ENCODE peak calls at places on chromosomes 4 and X, in four cellular contexts. One of them, this sample, is unnamed.

GRCh38 chr4:78226279-78226678 is 169.2 kb downstream of the FRAS1 start:
- DNase-seq in H9: no peak
- DNase-seq in Karpas-422: no peak
- DNase-seq in CD4-positive, CD25-positive, alpha-beta regulatory T cell: no peak
- DNase-seq in this sample: no peak

GRCh38 chr4:25358515-25359275 is 18.4 kb upstream of the ANAPC4 start:
- DNase-seq in H9: no peak
- DNase-seq in Karpas-422: no peak
- DNase-seq in CD4-positive, CD25-positive, alpha-beta regulatory T cell: no peak
- DNase-seq in this sample: no peak

GRCh38 chr4:2942532-2943363 is 20.5 kb downstream of the NOP14 start:
- DNase-seq in Karpas-422: no peak
- DNase-seq in CD4-positive, CD25-positive, alpha-beta regulatory T cell: no peak
- DNase-seq in H9: no peak
- DNase-seq in this sample: no peak

GRCh38 chr4:21113496-21114213 is 413.4 kb downstream of the PACRGL start:
- DNase-seq in Karpas-422: no peak
- DNase-seq in CD4-positive, CD25-positive, alpha-beta regulatory T cell: no peak
- DNase-seq in H9: no peak
- DNase-seq in this sample: no peak

GRCh38 chrX:78513996-78514745 is 145.0 kb downstream of the RTL3 start:
- DNase-seq in Karpas-422: no peak
- DNase-seq in CD4-positive, CD25-positive, alpha-beta regulatory T cell: no peak
- DNase-seq in H9: no peak
- DNase-seq in this sample: no peak

GRCh38 chr4:26029512-26030131 is 115.6 kb downstream of the SMIM20 start:
- DNase-seq in Karpas-422: no peak
- DNase-seq in CD4-positive, CD25-positive, alpha-beta regulatory T cell: no peak
- DNase-seq in H9: peak; percentile 47
- DNase-seq in this sample: peak; percentile 29

GRCh38 chrX:132022115-132022862 is 813 bp upstream of the STK26 start:
- DNase-seq in CD4-positive, CD25-positive, alpha-beta regulatory T cell: peak; percentile 33
- DNase-seq in H9: no peak
- DNase-seq in Karpas-422: peak; percentile 59
- DNase-seq in this sample: peak; percentile 4

GRCh38 chr4:95267081-95267480 is 281.7 kb downstream of the UNC5C start:
- DNase-seq in Karpas-422: no peak
- DNase-seq in CD4-positive, CD25-positive, alpha-beta regulatory T cell: no peak
- DNase-seq in H9: no peak
- DNase-seq in this sample: no peak

GRCh38 chr4:40471923-40472322 is 136.8 kb downstream of the CHRNA9 start:
- DNase-seq in CD4-positive, CD25-positive, alpha-beta regulatory T cell: no peak
- DNase-seq in H9: no peak
- DNase-seq in Karpas-422: no peak
- DNase-seq in this sample: no peak

GRCh38 chr4:3819210-3819919 is 53.2 kb downstream of the ADRA2C start:
- DNase-seq in CD4-positive, CD25-positive, alpha-beta regulatory T cell: no peak
- DNase-seq in Karpas-422: no peak
- DNase-seq in H9: no peak
- DNase-seq in this sample: no peak

GRCh38 chr4:85790582-85790981 is 315.6 kb downstream of the ARHGAP24 start:
- DNase-seq in H9: no peak
- DNase-seq in Karpas-422: no peak
- DNase-seq in CD4-positive, CD25-positive, alpha-beta regulatory T cell: no peak
- DNase-seq in this sample: no peak

GRCh38 chr4:148573284-148573683 is 131.1 kb upstream of the NR3C2 start:
- DNase-seq in CD4-positive, CD25-positive, alpha-beta regulatory T cell: no peak
- DNase-seq in H9: no peak
- DNase-seq in Karpas-422: no peak
- DNase-seq in this sample: no peak

DNA sequence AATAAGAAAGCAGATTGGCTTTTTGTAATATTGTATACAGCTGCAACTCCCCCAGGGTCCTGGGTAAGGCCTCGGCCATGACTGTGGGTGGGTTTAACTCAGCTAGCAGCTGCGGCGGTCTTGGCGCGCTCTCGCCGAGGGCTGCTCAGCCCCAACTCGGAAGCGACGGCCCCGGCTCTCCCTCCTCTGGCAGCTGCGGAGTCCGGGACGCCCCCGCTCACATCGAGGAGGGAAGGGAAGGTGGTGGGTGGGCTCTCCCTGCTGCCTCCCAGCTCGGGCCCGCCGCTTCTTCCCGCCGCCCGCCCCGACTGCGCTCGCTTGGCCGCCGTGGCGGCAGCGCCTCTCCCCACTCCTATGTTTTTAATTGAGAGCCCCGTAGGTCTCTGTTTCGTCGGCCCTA is 51.3 kb downstream of the GPR50 start:
- DNase-seq in Karpas-422: no peak
- DNase-seq in H9: peak; percentile 30
- DNase-seq in CD4-positive, CD25-positive, alpha-beta regulatory T cell: no peak
- DNase-seq in this sample: no peak
- H3K4me1 ChIP-seq in Karpas-422: no peaks in the 10 kb centered on the region
- H3K4me1 ChIP-seq in H9: no peaks in the 10 kb centered on the region
- H3K4me1 ChIP-seq in CD4-positive, CD25-positive, alpha-beta regulatory T cell: no peaks in the 10 kb centered on the region
- H3K4me1 ChIP-seq in this sample: no peaks in the 10 kb centered on the region

GRCh38 chrX:115896362-115896761 is 274.2 kb upstream of the AGTR2 start:
- DNase-seq in H9: no peak
- DNase-seq in CD4-positive, CD25-positive, alpha-beta regulatory T cell: no peak
- DNase-seq in Karpas-422: no peak
- DNase-seq in this sample: no peak

GRCh38 chrX:115895678-115896329 is 274.7 kb upstream of the AGTR2 start:
- DNase-seq in H9: peak; percentile 30
- DNase-seq in Karpas-422: no peak
- DNase-seq in CD4-positive, CD25-positive, alpha-beta regulatory T cell: no peak
- DNase-seq in this sample: no peak

GRCh38 chrX:115900425-115900824 is 270.1 kb upstream of the AGTR2 start:
- DNase-seq in H9: peak; percentile 26
- DNase-seq in Karpas-422: no peak
- DNase-seq in CD4-positive, CD25-positive, alpha-beta regulatory T cell: no peak
- DNase-seq in this sample: no peak

GRCh38 chrX:115898382-115899001 is 272.1 kb upstream of the AGTR2 start:
- DNase-seq in CD4-positive, CD25-positive, alpha-beta regulatory T cell: peak; percentile 73
- DNase-seq in Karpas-422: peak; percentile 98
- DNase-seq in H9: peak; percentile 65
- DNase-seq in this sample: no peak

DNA sequence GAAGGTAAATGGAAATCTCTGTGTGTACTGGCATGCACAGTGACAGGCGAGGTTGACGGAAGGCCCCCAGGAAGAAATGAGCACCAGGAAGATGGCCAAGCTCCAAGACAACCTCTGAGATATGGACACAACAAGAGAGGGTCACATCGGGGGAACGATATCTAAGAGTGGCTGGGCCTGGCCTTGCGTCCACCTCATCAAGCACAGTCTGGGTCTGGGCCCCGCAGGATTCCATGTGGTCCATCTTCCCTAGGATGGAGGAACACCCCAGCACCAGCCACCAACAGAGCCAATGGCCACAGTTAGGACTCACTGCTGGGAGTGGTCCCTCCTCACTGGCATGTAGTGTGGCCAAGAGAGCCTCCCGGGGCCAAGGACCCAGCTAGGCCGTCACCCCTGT is 272.6 kb upstream of the AGTR2 start:
- DNase-seq in H9: no peak
- DNase-seq in CD4-positive, CD25-positive, alpha-beta regulatory T cell: no peak
- DNase-seq in Karpas-422: no peak
- DNase-seq in this sample: no peak
- H3K27ac ChIP-seq in H9: no peak overlapping the region
- H3K27ac ChIP-seq in CD4-positive, CD25-positive, alpha-beta regulatory T cell: no peak overlapping the region
- H3K27ac ChIP-seq in Karpas-422: no peak overlapping the region
- H3K27ac ChIP-seq in this sample: no peak overlapping the region

DNA sequence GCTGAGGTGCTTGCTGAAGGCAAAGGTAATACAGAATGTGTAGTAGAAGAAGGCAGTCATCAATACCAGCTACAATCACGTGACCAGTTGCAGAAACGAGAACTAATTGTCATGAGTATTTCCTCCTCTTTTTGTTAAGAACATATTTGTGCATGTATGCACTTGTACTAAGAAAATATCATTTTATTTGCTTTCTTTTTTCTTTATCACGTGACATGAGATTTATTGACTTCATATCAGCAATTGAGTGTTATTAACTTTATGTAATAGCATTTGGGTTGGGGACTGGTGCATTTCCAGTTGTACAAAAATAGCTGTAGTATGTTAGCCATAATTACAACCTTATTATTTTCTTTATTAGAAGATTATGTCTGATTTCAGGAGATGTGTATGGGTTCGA is 90.0 kb downstream of the MAGEE1 start:
- DNase-seq in CD4-positive, CD25-positive, alpha-beta regulatory T cell: no peak
- DNase-seq in H9: no peak
- DNase-seq in Karpas-422: no peak
- DNase-seq in this sample: no peak
- H3K4me1 ChIP-seq in CD4-positive, CD25-positive, alpha-beta regulatory T cell: no peaks in the 10 kb centered on the region
- H3K4me1 ChIP-seq in H9: no peaks in the 10 kb centered on the region
- H3K4me1 ChIP-seq in Karpas-422: no peaks in the 10 kb centered on the region
- H3K4me1 ChIP-seq in this sample: no peaks in the 10 kb centered on the region

GRCh38 chr4:6891436-6892170 is 18.0 kb upstream of the TBC1D14 start:
- DNase-seq in CD4-positive, CD25-positive, alpha-beta regulatory T cell: no peak
- DNase-seq in H9: no peak
- DNase-seq in Karpas-422: no peak
- DNase-seq in this sample: no peak

GRCh38 chr4:6888506-6889071 is 21.0 kb upstream of the TBC1D14 start:
- DNase-seq in H9: no peak
- DNase-seq in Karpas-422: no peak
- DNase-seq in CD4-positive, CD25-positive, alpha-beta regulatory T cell: no peak
- DNase-seq in this sample: no peak

GRCh38 chr4:6889736-6890324 is 19.8 kb upstream of the TBC1D14 start:
- DNase-seq in CD4-positive, CD25-positive, alpha-beta regulatory T cell: no peak
- DNase-seq in H9: no peak
- DNase-seq in Karpas-422: no peak
- DNase-seq in this sample: no peak

GRCh38 chr4:6889101-6889735 is 20.4 kb upstream of the TBC1D14 start:
- DNase-seq in CD4-positive, CD25-positive, alpha-beta regulatory T cell: no peak
- DNase-seq in H9: no peak
- DNase-seq in Karpas-422: no peak
- DNase-seq in this sample: no peak

GRCh38 chr4:6890358-6890757 is 19.3 kb upstream of the TBC1D14 start:
- DNase-seq in Karpas-422: no peak
- DNase-seq in H9: no peak
- DNase-seq in CD4-positive, CD25-positive, alpha-beta regulatory T cell: no peak
- DNase-seq in this sample: no peak
- H3K27ac ChIP-seq in Karpas-422: no peak overlapping the region
- H3K27ac ChIP-seq in H9: no peak overlapping the region
- H3K27ac ChIP-seq in CD4-positive, CD25-positive, alpha-beta regulatory T cell: no peak overlapping the region
- H3K27ac ChIP-seq in this sample: no peak overlapping the region

This sample was measured in SJCRH30.